ENCODE peak calls at places on chromosomes 1 and 21, in six cellular contexts. H is H9, Z is H1, K is IMR-90, Q is trophoblast cell, B is neuronal stem cell. X is an unnamed sample.

GRCh38 chr1:1351511-1352427 is 2.6 kb upstream of the DVL1 start:
- DNase-seq in H (no peak), K (peak), B (no peak), Z (no peak), Q (peak), X (peak)

GRCh38 chr1:151970641-151971040 is 23.0 kb downstream of the S100A10 start:
- DNase-seq in K (no peak), B (no peak), Z (no peak), H (no peak), Q (no peak), X (no peak)

GRCh38 chr1:84427520-84428188 is 29.4 kb downstream of the DNASE2B start:
- DNase-seq in H (no peak), B (no peak), Q (peak), Z (no peak), K (peak), X (no peak)

GRCh38 chr1:205528887-205529825 is 24.7 kb downstream of the CDK18 start:
- DNase-seq in H (peak), K (peak), Q (peak), B (peak), Z (peak), X (peak)

GRCh38 chr1:77889240-77889637 is 815 bp downstream of the NEXN start:
- DNase-seq in Z (no peak), H (no peak), Q (peak), B (peak), K (peak), X (peak)

GRCh38 chr1:222543817-222544216 is 4.1 kb downstream of the HHIPL2 start:
- DNase-seq in K (no peak), Q (peak), Z (no peak), B (no peak), H (peak), X (no peak)

GRCh38 chr1:51189421-51190073 is 46.5 kb upstream of the RNF11 start:
- DNase-seq in Q (peak), B (peak), H (no peak), Z (no peak), K (peak), X (peak)

GRCh38 chr1:9161963-9162362 is 33.1 kb upstream of the GPR157 start:
- DNase-seq in B (no peak), H (no peak), K (no peak), Z (no peak), Q (no peak), X (no peak)

GRCh38 chr1:224070521-224070920 is 43.4 kb upstream of the FBXO28 start:
- DNase-seq in Z (no peak), K (no peak), Q (no peak), H (no peak), B (no peak), X (no peak)

GRCh38 chr1:57411262-57411661 is 12.6 kb downstream of the DAB1 start:
- DNase-seq in Q (no peak), K (peak), H (no peak), Z (no peak), B (no peak), X (no peak)

GRCh38 chr1:212920895-212921294 is 29.4 kb upstream of the VASH2 start:
- DNase-seq in Z (no peak), B (no peak), Q (no peak), H (peak), K (no peak), X (no peak)

GRCh38 chr1:196546272-196547245 is 61.7 kb downstream of the KCNT2 start:
- DNase-seq in Z (no peak), K (no peak), Q (no peak), H (no peak), B (no peak), X (peak)

GRCh38 chr21:31326478-31327247 is 17.4 kb downstream of the TIAM1 start:
- DNase-seq in Z (no peak), H (no peak), Q (no peak), B (no peak), K (no peak), X (no peak)

GRCh38 chr1:4658643-4659042 is 4.2 kb downstream of the AJAP1 start:
- DNase-seq in B (no peak), H (no peak), Q (no peak), Z (no peak), K (no peak), X (no peak)

GRCh38 chr1:184399192-184399847 is 12.5 kb downstream of the C1orf21 start:
- DNase-seq in Z (no peak), K (no peak), H (no peak), Q (no peak), B (no peak), X (no peak)

DNA sequence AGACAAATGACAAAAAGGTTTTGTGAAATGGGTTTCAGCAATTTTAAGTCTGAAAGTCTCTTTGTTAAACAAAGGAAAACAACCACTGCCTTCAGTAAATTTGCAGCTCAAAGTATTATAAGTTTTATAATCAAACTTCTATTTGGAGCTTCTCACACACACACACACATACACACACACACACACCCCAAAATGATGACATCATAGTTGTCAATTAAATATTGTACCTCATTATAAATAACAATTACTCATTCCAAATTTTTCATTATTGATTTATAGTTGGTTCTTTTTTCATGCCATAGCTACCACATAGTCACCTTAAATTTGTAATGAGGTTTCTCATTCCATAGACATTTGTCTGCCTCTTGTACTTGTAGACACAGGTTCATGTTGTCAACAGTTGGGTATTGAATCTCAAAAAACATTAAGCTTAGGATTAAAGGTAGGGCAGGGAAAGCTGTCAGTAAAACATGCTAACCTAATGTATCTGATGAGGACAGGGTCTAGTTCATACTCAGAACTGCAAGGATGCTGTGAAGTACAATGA is 2.4 kb upstream of the SERTAD4 start:
- DNase-seq in B (no peak), Q (no peak), H (no peak), K (no peak), Z (no peak), X (no peak)
- H4K91ac ChIP-seq in B (no peak), Q (no peak), H (no peak), K (no peak), Z (no peak), X (no peak)

GRCh38 chr1:235758931-235759330 is 107.8 kb downstream of the LYST start:
- DNase-seq in K (no peak), Q (peak), H (no peak), Z (no peak), B (no peak), X (peak)
- H4K91ac ChIP-seq in K (no peak), Q (no peak), H (no peak), Z (no peak), B (no peak), X (no peak)

GRCh38 chr21:18228060-18228739 is 16.4 kb upstream of the CHODL start:
- DNase-seq in Q (no peak), K (no peak), Z (no peak), H (no peak), B (no peak), X (no peak)

GRCh38 chr21:18218331-18218730 is 26.3 kb upstream of the CHODL start:
- DNase-seq in Z (no peak), B (no peak), H (no peak), K (no peak), Q (no peak), X (no peak)

GRCh38 chr21:18220498-18220897 is 24.1 kb upstream of the CHODL start:
- DNase-seq in Q (no peak), Z (no peak), K (no peak), B (no peak), H (no peak), X (no peak)

GRCh38 chr21:18222346-18222745 is 22.3 kb upstream of the CHODL start:
- DNase-seq in Z (no peak), Q (no peak), B (no peak), K (no peak), H (no peak), X (no peak)
- H4K91ac ChIP-seq in Z (no peak), Q (no peak), B (no peak), K (no peak), H (no peak), X (no peak)

GRCh38 chr1:11860083-11860482 is 1.3 kb upstream of the NPPB start:
- DNase-seq in Q (no peak), Z (no peak), H (no peak), B (no peak), K (no peak), X (no peak)
- H4K91ac ChIP-seq in Q (no peak), Z (no peak), H (no peak), B (no peak), K (no peak), X (no peak)

DNA sequence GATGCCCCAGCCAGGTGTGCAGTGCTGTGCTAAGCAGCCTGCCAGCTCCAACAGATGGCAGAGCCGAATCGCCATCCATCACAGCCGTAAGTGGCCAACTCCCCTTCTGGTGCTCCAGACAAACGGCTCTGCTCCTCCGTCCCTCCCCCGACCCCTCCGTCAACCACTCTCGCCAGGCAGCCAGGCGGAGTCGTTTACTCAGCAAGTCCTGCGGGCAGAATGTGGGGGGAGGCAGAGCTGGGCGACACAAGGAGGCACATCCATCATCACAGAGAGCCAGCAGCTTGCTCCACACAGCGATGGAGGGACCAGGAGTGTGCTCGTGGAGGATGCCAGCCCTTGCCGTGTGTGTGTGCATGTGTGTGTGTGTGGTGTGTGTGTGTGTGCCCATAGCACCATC is 206.6 kb upstream of the GRIK3 start:
- DNase-seq in B (no peak), H (no peak), Q (no peak), K (no peak), Z (no peak), X (no peak)
- H4K91ac ChIP-seq in B (peak), H (no peak), Q (no peak), K (no peak), Z (peak), X (peak)